ENCODE peak calls at places on chromosome X, in seven cellular contexts. One of them, this sample, is unnamed.

GRCh38 chrX:21840199-21840557 is 761 bp downstream of the MBTPS2 start:
- DNase-seq in NB4: peak
- DNase-seq in vagina: no peak
- DNase-seq in uterus: no peak
- DNase-seq in testis: no peak
- DNase-seq in IMR-90: peak
- DNase-seq in HCT116: no peak
- DNase-seq in this sample: no peak

GRCh38 chrX:106902684-106903083 is 457 bp downstream of the RIPPLY1 start:
- DNase-seq in testis: no peak
- DNase-seq in vagina: no peak
- DNase-seq in uterus: no peak
- DNase-seq in IMR-90: no peak
- DNase-seq in NB4: no peak
- DNase-seq in HCT116: no peak
- DNase-seq in this sample: no peak

GRCh38 chrX:85111347-85111746 is 107.7 kb downstream of the APOOL start:
- DNase-seq in testis: peak
- DNase-seq in IMR-90: peak
- DNase-seq in vagina: no peak
- DNase-seq in NB4: peak
- DNase-seq in HCT116: no peak
- DNase-seq in uterus: no peak
- DNase-seq in this sample: no peak

GRCh38 chrX:151680805-151681204 is 14.5 kb upstream of the PRRG3 start:
- DNase-seq in testis: peak
- DNase-seq in NB4: peak
- DNase-seq in vagina: no peak
- DNase-seq in IMR-90: peak
- DNase-seq in uterus: no peak
- DNase-seq in HCT116: peak
- DNase-seq in this sample: peak

GRCh38 chrX:25968920-25969319 is 169.2 kb upstream of the MAGEB18 start:
- DNase-seq in HCT116: no peak
- DNase-seq in NB4: peak
- DNase-seq in vagina: no peak
- DNase-seq in testis: peak
- DNase-seq in uterus: no peak
- DNase-seq in IMR-90: no peak
- DNase-seq in this sample: no peak

GRCh38 chrX:110359273-110359672 is 625 bp downstream of the RTL9 start:
- DNase-seq in IMR-90: no peak
- DNase-seq in uterus: no peak
- DNase-seq in vagina: no peak
- DNase-seq in NB4: no peak
- DNase-seq in HCT116: no peak
- DNase-seq in testis: no peak
- DNase-seq in this sample: no peak

GRCh38 chrX:15143050-15143824 is 126.6 kb downstream of the ASB9 start:
- DNase-seq in vagina: no peak
- DNase-seq in uterus: peak
- DNase-seq in testis: peak
- DNase-seq in NB4: peak
- DNase-seq in HCT116: peak
- DNase-seq in IMR-90: peak
- DNase-seq in this sample: peak

GRCh38 chrX:22314692-22315091 is 42.0 kb downstream of the CBLL2 start:
- DNase-seq in IMR-90: peak
- DNase-seq in uterus: peak
- DNase-seq in vagina: no peak
- DNase-seq in testis: no peak
- DNase-seq in HCT116: no peak
- DNase-seq in NB4: no peak
- DNase-seq in this sample: no peak

DNA sequence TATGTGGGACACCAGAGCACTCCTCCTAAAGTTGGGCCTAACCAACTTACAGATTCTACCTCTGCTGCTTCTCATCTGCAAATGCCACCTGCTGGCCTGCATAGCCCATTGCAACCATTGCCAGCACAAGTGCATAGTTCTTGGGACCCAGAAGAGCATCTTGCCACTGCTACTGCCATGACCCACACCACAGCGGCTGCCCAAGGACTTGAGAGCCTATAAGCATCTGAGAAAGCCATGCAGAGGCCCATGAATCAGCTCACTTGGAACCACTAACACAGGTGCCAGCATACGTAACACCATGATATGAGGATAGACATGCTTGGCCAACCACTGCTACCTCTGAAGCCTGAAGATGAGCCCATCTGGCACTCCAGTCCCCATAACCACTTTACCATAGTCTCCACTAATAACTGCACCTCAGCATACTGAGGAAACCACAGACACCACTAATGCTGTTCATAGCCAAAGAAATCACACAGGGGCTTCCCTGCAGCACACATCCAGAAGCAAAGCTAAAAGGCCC is 258.1 kb upstream of the AGTR2 start:
- DNase-seq in IMR-90: no peak
- DNase-seq in vagina: no peak
- DNase-seq in testis: no peak
- DNase-seq in uterus: no peak
- DNase-seq in NB4: no peak
- DNase-seq in HCT116: no peak
- DNase-seq in this sample: no peak
- TF ChIP-seq CTCF in IMR-90: no peak
- TF ChIP-seq CTCF in vagina: no peak
- TF ChIP-seq CTCF in testis: no peak
- TF ChIP-seq CTCF in uterus: no peak
- TF ChIP-seq CTCF in NB4: peak
- TF ChIP-seq CTCF in HCT116: peak
- TF ChIP-seq CTCF in this sample: no peak

GRCh38 chrX:650274-650673 is 19.7 kb downstream of the SHOX start:
- DNase-seq in IMR-90: no peak
- DNase-seq in testis: no peak
- DNase-seq in uterus: no peak
- DNase-seq in HCT116: no peak
- DNase-seq in vagina: no peak
- DNase-seq in NB4: no peak
- DNase-seq in this sample: no peak

GRCh38 chrX:649166-649565 is 18.6 kb downstream of the SHOX start:
- DNase-seq in HCT116: no peak
- DNase-seq in NB4: no peak
- DNase-seq in IMR-90: no peak
- DNase-seq in uterus: no peak
- DNase-seq in testis: no peak
- DNase-seq in vagina: no peak
- DNase-seq in this sample: no peak

GRCh38 chrX:651922-652775 is 21.6 kb downstream of the SHOX start:
- DNase-seq in testis: no peak
- DNase-seq in IMR-90: no peak
- DNase-seq in NB4: no peak
- DNase-seq in uterus: no peak
- DNase-seq in vagina: no peak
- DNase-seq in HCT116: no peak
- DNase-seq in this sample: no peak

GRCh38 chrX:650801-651200 is 20.2 kb downstream of the SHOX start:
- DNase-seq in IMR-90: no peak
- DNase-seq in HCT116: no peak
- DNase-seq in NB4: no peak
- DNase-seq in testis: no peak
- DNase-seq in vagina: no peak
- DNase-seq in uterus: no peak
- DNase-seq in this sample: no peak

GRCh38 chrX:653316-653715 is 22.7 kb downstream of the SHOX start:
- DNase-seq in vagina: no peak
- DNase-seq in uterus: no peak
- DNase-seq in HCT116: no peak
- DNase-seq in IMR-90: no peak
- DNase-seq in testis: no peak
- DNase-seq in NB4: no peak
- DNase-seq in this sample: no peak
- TF ChIP-seq POLR2A in vagina: no peak
- TF ChIP-seq POLR2A in uterus: no peak
- TF ChIP-seq POLR2A in HCT116: no peak
- TF ChIP-seq POLR2A in IMR-90: no peak
- TF ChIP-seq POLR2A in testis: no peak
- TF ChIP-seq POLR2A in NB4: no peak
- TF ChIP-seq POLR2A in this sample: no peak

DNA sequence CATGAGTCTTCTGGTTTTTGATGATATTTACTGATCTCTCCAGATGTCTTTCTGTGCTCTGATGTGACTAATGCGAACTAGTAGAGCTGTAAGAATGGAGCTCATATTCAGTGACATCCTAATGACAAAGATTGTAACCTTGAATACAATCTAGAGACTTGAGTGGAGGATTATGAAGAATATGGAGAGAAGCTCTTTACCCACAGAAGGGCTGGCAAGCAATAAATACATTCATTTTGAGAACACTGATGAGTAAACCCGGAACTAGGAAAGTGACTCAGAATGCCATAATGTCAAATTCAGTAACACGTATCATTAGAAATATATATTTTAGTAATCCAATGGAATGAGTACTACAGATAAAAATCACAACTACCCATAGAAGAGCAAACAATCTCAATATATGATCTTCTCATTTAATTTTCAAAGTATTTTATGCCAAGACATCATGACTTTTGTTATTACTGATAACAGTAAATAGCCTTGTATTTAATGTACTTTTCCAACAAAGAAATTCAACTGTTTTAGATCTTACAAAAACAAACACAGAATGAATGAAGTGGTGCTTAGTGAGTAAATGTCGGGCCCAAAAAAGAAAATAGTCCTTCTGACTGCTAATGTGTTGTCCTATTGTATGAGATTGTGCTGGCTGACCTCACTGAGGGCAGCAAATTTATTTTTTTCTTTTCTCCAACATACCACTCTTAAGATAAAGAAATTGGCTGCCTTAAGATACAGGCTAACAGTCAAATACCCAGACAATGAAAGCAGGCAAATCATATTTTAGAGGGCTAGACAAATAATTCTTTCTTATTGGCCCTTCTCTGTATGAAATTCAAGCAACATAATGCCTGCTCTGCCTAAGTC is 49.2 kb upstream of the HDAC8 start:
- DNase-seq in vagina: no peak
- DNase-seq in IMR-90: peak
- DNase-seq in uterus: no peak
- DNase-seq in NB4: no peak
- DNase-seq in HCT116: peak
- DNase-seq in testis: no peak
- DNase-seq in this sample: no peak
- TF ChIP-seq CTCF in vagina: no peak
- TF ChIP-seq CTCF in IMR-90: no peak
- TF ChIP-seq CTCF in uterus: no peak
- TF ChIP-seq CTCF in NB4: no peak
- TF ChIP-seq CTCF in HCT116: no peak
- TF ChIP-seq CTCF in testis: no peak
- TF ChIP-seq CTCF in this sample: no peak

GRCh38 chrX:120603707-120604358 is at the start of gene MCTS1:
- DNase-seq in vagina: peak
- DNase-seq in NB4: peak
- DNase-seq in testis: peak
- DNase-seq in HCT116: peak
- DNase-seq in IMR-90: peak
- DNase-seq in uterus: peak
- DNase-seq in this sample: peak

DNA sequence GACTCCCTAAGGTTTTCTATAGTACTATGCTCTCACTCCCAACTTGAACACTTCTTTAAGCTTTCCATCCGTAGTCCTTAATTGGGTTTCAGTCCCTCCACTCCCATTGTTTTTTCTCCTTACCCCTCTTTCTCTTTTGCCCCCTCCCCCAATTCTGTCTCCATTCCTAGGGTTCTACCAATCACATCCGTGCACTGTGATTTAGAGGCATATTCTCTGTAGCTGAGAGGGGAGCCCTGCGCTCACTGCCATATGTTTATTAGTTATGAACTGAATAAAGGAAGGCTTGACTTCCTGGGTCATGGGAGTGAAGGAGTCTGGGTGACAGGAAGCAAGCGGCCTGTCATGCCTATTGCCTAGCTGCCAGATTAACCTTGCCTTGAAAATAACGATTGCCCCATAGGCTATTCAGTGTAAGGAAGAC is 470 bp downstream of the MCTS1 start:
- DNase-seq in testis: no peak
- DNase-seq in HCT116: no peak
- DNase-seq in vagina: no peak
- DNase-seq in IMR-90: peak
- DNase-seq in NB4: peak
- DNase-seq in uterus: no peak
- DNase-seq in this sample: peak
- TF ChIP-seq POLR2A in testis: no peak
- TF ChIP-seq POLR2A in HCT116: no peak
- TF ChIP-seq POLR2A in vagina: no peak
- TF ChIP-seq POLR2A in IMR-90: no peak
- TF ChIP-seq POLR2A in NB4: no peak
- TF ChIP-seq POLR2A in uterus: no peak
- TF ChIP-seq POLR2A in this sample: no peak

GRCh38 chrX:96684339-96685204 is at the start of gene DIAPH2:
- DNase-seq in testis: peak
- DNase-seq in IMR-90: peak
- DNase-seq in HCT116: peak
- DNase-seq in vagina: no peak
- DNase-seq in NB4: peak
- DNase-seq in uterus: peak
- DNase-seq in this sample: peak
- TF ChIP-seq CTCF in testis: no peak
- TF ChIP-seq CTCF in IMR-90: no peak
- TF ChIP-seq CTCF in HCT116: no peak
- TF ChIP-seq CTCF in vagina: no peak
- TF ChIP-seq CTCF in NB4: no peak
- TF ChIP-seq CTCF in uterus: peak
- TF ChIP-seq CTCF in this sample: no peak

GRCh38 chrX:136712631-136713030 is 64.7 kb downstream of the CD40LG start:
- DNase-seq in vagina: no peak
- DNase-seq in HCT116: no peak
- DNase-seq in IMR-90: no peak
- DNase-seq in uterus: no peak
- DNase-seq in testis: no peak
- DNase-seq in NB4: no peak
- DNase-seq in this sample: no peak
- TF ChIP-seq POLR2A in vagina: no peak
- TF ChIP-seq POLR2A in HCT116: no peak
- TF ChIP-seq POLR2A in IMR-90: no peak
- TF ChIP-seq POLR2A in uterus: no peak
- TF ChIP-seq POLR2A in testis: no peak
- TF ChIP-seq POLR2A in NB4: no peak
- TF ChIP-seq POLR2A in this sample: no peak

This sample was measured in thyroid gland.